ENCODE peak calls at places on chromosomes 2 and 18, in eight cellular contexts. One of them, this sample, is unnamed.
A peak's percentile ranks its signal among the peaks of the same experiment; 100 is the strongest.

GRCh38 chr2:196334710-196335109 is 163.3 kb upstream of the STK17B start:
- DNase-seq in ascending aorta: no peak
- DNase-seq in ovary: no peak
- DNase-seq in stomach: no peak
- DNase-seq in heart right ventricle: no peak
- DNase-seq in uterus: no peak
- DNase-seq in left ventricle myocardium inferior: no peak
- DNase-seq in tibial nerve: no peak
- DNase-seq in this sample: no peak

GRCh38 chr2:158459161-158460003 is 2.6 kb downstream of the PKP4 start:
- DNase-seq in heart right ventricle: no peak
- DNase-seq in left ventricle myocardium inferior: no peak
- DNase-seq in stomach: no peak
- DNase-seq in uterus: no peak
- DNase-seq in ascending aorta: no peak
- DNase-seq in ovary: no peak
- DNase-seq in tibial nerve: no peak
- DNase-seq in this sample: no peak

GRCh38 chr2:174176898-174177297 is 71.4 kb downstream of the OLA1 start:
- DNase-seq in ascending aorta: no peak
- DNase-seq in stomach: no peak
- DNase-seq in heart right ventricle: no peak
- DNase-seq in ovary: no peak
- DNase-seq in left ventricle myocardium inferior: no peak
- DNase-seq in tibial nerve: no peak
- DNase-seq in uterus: no peak
- DNase-seq in this sample: no peak

GRCh38 chr2:61044596-61044995 is 21.1 kb upstream of the SANBR start:
- DNase-seq in uterus: no peak
- DNase-seq in ovary: no peak
- DNase-seq in heart right ventricle: peak; percentile 48
- DNase-seq in left ventricle myocardium inferior: no peak
- DNase-seq in stomach: no peak
- DNase-seq in ascending aorta: no peak
- DNase-seq in tibial nerve: no peak
- DNase-seq in this sample: no peak

GRCh38 chr2:232328516-232329460 is 49.8 kb upstream of the ALPP start:
- DNase-seq in stomach: no peak
- DNase-seq in ovary: no peak
- DNase-seq in uterus: no peak
- DNase-seq in heart right ventricle: no peak
- DNase-seq in left ventricle myocardium inferior: peak; percentile 1
- DNase-seq in ascending aorta: no peak
- DNase-seq in tibial nerve: no peak
- DNase-seq in this sample: no peak

GRCh38 chr2:69248232-69248631 is 138.8 kb downstream of the GFPT1 start:
- DNase-seq in uterus: no peak
- DNase-seq in ascending aorta: no peak
- DNase-seq in stomach: no peak
- DNase-seq in heart right ventricle: no peak
- DNase-seq in ovary: no peak
- DNase-seq in left ventricle myocardium inferior: no peak
- DNase-seq in tibial nerve: no peak
- DNase-seq in this sample: no peak

GRCh38 chr2:105432749-105433148 is 33.9 kb upstream of the FHL2 start:
- DNase-seq in heart right ventricle: no peak
- DNase-seq in stomach: peak; percentile 50
- DNase-seq in ascending aorta: no peak
- DNase-seq in ovary: no peak
- DNase-seq in tibial nerve: peak; percentile 46
- DNase-seq in left ventricle myocardium inferior: no peak
- DNase-seq in uterus: no peak
- DNase-seq in this sample: no peak

GRCh38 chr2:226609361-226609760 is 190.3 kb downstream of the IRS1 start:
- DNase-seq in ascending aorta: no peak
- DNase-seq in left ventricle myocardium inferior: no peak
- DNase-seq in stomach: no peak
- DNase-seq in heart right ventricle: no peak
- DNase-seq in tibial nerve: no peak
- DNase-seq in ovary: no peak
- DNase-seq in uterus: no peak
- DNase-seq in this sample: no peak

GRCh38 chr2:177195194-177195593 is 17.4 kb upstream of the HNRNPA3 start:
- DNase-seq in ovary: no peak
- DNase-seq in heart right ventricle: no peak
- DNase-seq in stomach: no peak
- DNase-seq in tibial nerve: no peak
- DNase-seq in ascending aorta: no peak
- DNase-seq in left ventricle myocardium inferior: no peak
- DNase-seq in uterus: no peak
- DNase-seq in this sample: no peak

GRCh38 chr2:157845081-157845480 is 31.0 kb downstream of the ACVR1 start:
- DNase-seq in stomach: no peak
- DNase-seq in tibial nerve: no peak
- DNase-seq in uterus: no peak
- DNase-seq in left ventricle myocardium inferior: no peak
- DNase-seq in ovary: no peak
- DNase-seq in ascending aorta: no peak
- DNase-seq in heart right ventricle: no peak
- DNase-seq in this sample: no peak

GRCh38 chr2:8573234-8573941 is 108.5 kb upstream of the ID2 start:
- DNase-seq in tibial nerve: no peak
- DNase-seq in stomach: peak; percentile 22
- DNase-seq in ovary: no peak
- DNase-seq in heart right ventricle: no peak
- DNase-seq in ascending aorta: peak; percentile 61
- DNase-seq in left ventricle myocardium inferior: no peak
- DNase-seq in uterus: no peak
- DNase-seq in this sample: no peak

GRCh38 chr2:96273763-96274162 is 7.7 kb downstream of the CIAO1 start:
- DNase-seq in left ventricle myocardium inferior: no peak
- DNase-seq in stomach: no peak
- DNase-seq in heart right ventricle: no peak
- DNase-seq in tibial nerve: no peak
- DNase-seq in ovary: no peak
- DNase-seq in uterus: no peak
- DNase-seq in ascending aorta: no peak
- DNase-seq in this sample: no peak

GRCh38 chr2:106095478-106096392 is 98.4 kb downstream of the UXS1 start:
- DNase-seq in stomach: no peak
- DNase-seq in uterus: no peak
- DNase-seq in heart right ventricle: no peak
- DNase-seq in tibial nerve: no peak
- DNase-seq in ascending aorta: no peak
- DNase-seq in left ventricle myocardium inferior: no peak
- DNase-seq in ovary: no peak
- DNase-seq in this sample: peak; percentile 54

GRCh38 chr18:48667276-48668254 is 128.7 kb downstream of the CTIF start:
- DNase-seq in stomach: no peak
- DNase-seq in ovary: peak; percentile 17
- DNase-seq in uterus: no peak
- DNase-seq in tibial nerve: no peak
- DNase-seq in ascending aorta: peak; percentile 57
- DNase-seq in heart right ventricle: no peak
- DNase-seq in left ventricle myocardium inferior: no peak
- DNase-seq in this sample: no peak

GRCh38 chr18:48669180-48669675 is 130.4 kb downstream of the CTIF start:
- DNase-seq in tibial nerve: no peak
- DNase-seq in left ventricle myocardium inferior: no peak
- DNase-seq in ascending aorta: no peak
- DNase-seq in stomach: no peak
- DNase-seq in uterus: no peak
- DNase-seq in ovary: no peak
- DNase-seq in heart right ventricle: no peak
- DNase-seq in this sample: no peak

GRCh38 chr18:48669991-48670750 is 131.3 kb downstream of the CTIF start:
- DNase-seq in heart right ventricle: no peak
- DNase-seq in tibial nerve: no peak
- DNase-seq in ovary: peak; percentile 8
- DNase-seq in left ventricle myocardium inferior: no peak
- DNase-seq in stomach: no peak
- DNase-seq in ascending aorta: no peak
- DNase-seq in uterus: no peak
- DNase-seq in this sample: no peak

GRCh38 chr18:48666613-48667012 is 127.8 kb downstream of the CTIF start:
- DNase-seq in ovary: peak; percentile 4
- DNase-seq in stomach: no peak
- DNase-seq in left ventricle myocardium inferior: no peak
- DNase-seq in heart right ventricle: no peak
- DNase-seq in uterus: no peak
- DNase-seq in tibial nerve: no peak
- DNase-seq in ascending aorta: no peak
- DNase-seq in this sample: no peak

GRCh38 chr18:48668466-48669179 is 129.8 kb downstream of the CTIF start:
- DNase-seq in heart right ventricle: no peak
- DNase-seq in uterus: no peak
- DNase-seq in tibial nerve: no peak
- DNase-seq in left ventricle myocardium inferior: no peak
- DNase-seq in stomach: no peak
- DNase-seq in ascending aorta: no peak
- DNase-seq in ovary: peak; percentile 7
- DNase-seq in this sample: no peak
- TF ChIP-seq CTCF in heart right ventricle: peak; percentile 5
- TF ChIP-seq CTCF in uterus: no peak
- TF ChIP-seq CTCF in tibial nerve: no peak
- TF ChIP-seq CTCF in left ventricle myocardium inferior: peak; percentile 9
- TF ChIP-seq CTCF in stomach: no peak
- TF ChIP-seq CTCF in ascending aorta: no peak
- TF ChIP-seq CTCF in ovary: no peak
- TF ChIP-seq CTCF in this sample: no peak

GRCh38 chr2:239870276-239870675 is 154.9 kb downstream of the NDUFA10 start:
- DNase-seq in left ventricle myocardium inferior: no peak
- DNase-seq in ascending aorta: no peak
- DNase-seq in tibial nerve: no peak
- DNase-seq in stomach: no peak
- DNase-seq in uterus: no peak
- DNase-seq in ovary: no peak
- DNase-seq in heart right ventricle: no peak
- DNase-seq in this sample: no peak
- H3K4me1 ChIP-seq in left ventricle myocardium inferior: no peaks in the 10 kb centered on the region
- H3K4me1 ChIP-seq in ascending aorta: no peaks in the 10 kb centered on the region
- H3K4me1 ChIP-seq in tibial nerve: no peaks in the 10 kb centered on the region
- H3K4me1 ChIP-seq in stomach: no peaks in the 10 kb centered on the region
- H3K4me1 ChIP-seq in uterus: no peaks in the 10 kb centered on the region
- H3K4me1 ChIP-seq in ovary: no peaks in the 10 kb centered on the region
- H3K4me1 ChIP-seq in heart right ventricle: no peaks in the 10 kb centered on the region
- H3K4me1 ChIP-seq in this sample: no peaks in the 10 kb centered on the region

GRCh38 chr2:26429779-26430654 is 28.3 kb downstream of the DRC1 start:
- DNase-seq in ovary: no peak
- DNase-seq in ascending aorta: no peak
- DNase-seq in stomach: no peak
- DNase-seq in left ventricle myocardium inferior: peak; percentile 50
- DNase-seq in tibial nerve: no peak
- DNase-seq in heart right ventricle: peak; percentile 64
- DNase-seq in uterus: no peak
- DNase-seq in this sample: no peak

GRCh38 chr2:26421961-26422360 is 20.2 kb downstream of the DRC1 start:
- DNase-seq in stomach: no peak
- DNase-seq in uterus: no peak
- DNase-seq in ovary: no peak
- DNase-seq in heart right ventricle: no peak
- DNase-seq in tibial nerve: no peak
- DNase-seq in ascending aorta: no peak
- DNase-seq in left ventricle myocardium inferior: no peak
- DNase-seq in this sample: no peak

GRCh38 chr2:26422947-26423629 is 21.4 kb downstream of the DRC1 start:
- DNase-seq in stomach: no peak
- DNase-seq in tibial nerve: no peak
- DNase-seq in ovary: no peak
- DNase-seq in uterus: no peak
- DNase-seq in ascending aorta: no peak
- DNase-seq in left ventricle myocardium inferior: no peak
- DNase-seq in heart right ventricle: no peak
- DNase-seq in this sample: no peak

GRCh38 chr2:26423750-26424149 is 22.0 kb downstream of the DRC1 start:
- DNase-seq in ascending aorta: no peak
- DNase-seq in heart right ventricle: no peak
- DNase-seq in tibial nerve: no peak
- DNase-seq in ovary: no peak
- DNase-seq in left ventricle myocardium inferior: no peak
- DNase-seq in uterus: no peak
- DNase-seq in stomach: no peak
- DNase-seq in this sample: no peak

GRCh38 chr2:26424211-26424610 is 22.5 kb downstream of the DRC1 start:
- DNase-seq in uterus: no peak
- DNase-seq in ascending aorta: no peak
- DNase-seq in ovary: no peak
- DNase-seq in left ventricle myocardium inferior: no peak
- DNase-seq in tibial nerve: no peak
- DNase-seq in stomach: no peak
- DNase-seq in heart right ventricle: no peak
- DNase-seq in this sample: no peak
- H3K4me3 ChIP-seq in uterus: no peak overlapping the region
- H3K4me3 ChIP-seq in ascending aorta: no peak overlapping the region
- H3K4me3 ChIP-seq in ovary: no peak overlapping the region
- H3K4me3 ChIP-seq in left ventricle myocardium inferior: no peak overlapping the region
- H3K4me3 ChIP-seq in tibial nerve: no peak overlapping the region
- H3K4me3 ChIP-seq in stomach: no peak overlapping the region
- H3K4me3 ChIP-seq in heart right ventricle: no peak overlapping the region
- H3K4me3 ChIP-seq in this sample: no peak overlapping the region

GRCh38 chr2:15582645-15583340 is 8.9 kb upstream of the DDX1 start:
- DNase-seq in tibial nerve: no peak
- DNase-seq in heart right ventricle: no peak
- DNase-seq in stomach: no peak
- DNase-seq in left ventricle myocardium inferior: no peak
- DNase-seq in uterus: no peak
- DNase-seq in ovary: no peak
- DNase-seq in ascending aorta: no peak
- DNase-seq in this sample: no peak

GRCh38 chr2:15580451-15580850 is 11.2 kb upstream of the DDX1 start:
- DNase-seq in ovary: no peak
- DNase-seq in heart right ventricle: no peak
- DNase-seq in left ventricle myocardium inferior: no peak
- DNase-seq in stomach: no peak
- DNase-seq in ascending aorta: no peak
- DNase-seq in uterus: no peak
- DNase-seq in tibial nerve: no peak
- DNase-seq in this sample: no peak

GRCh38 chr2:15577071-15577706 is 14.5 kb upstream of the DDX1 start:
- DNase-seq in tibial nerve: peak; percentile 95
- DNase-seq in left ventricle myocardium inferior: peak; percentile 73
- DNase-seq in ovary: peak; percentile 88
- DNase-seq in stomach: peak; percentile 93
- DNase-seq in heart right ventricle: peak; percentile 86
- DNase-seq in ascending aorta: peak; percentile 89
- DNase-seq in uterus: peak; percentile 74
- DNase-seq in this sample: peak; percentile 91

GRCh38 chr2:15582153-15582552 is 9.5 kb upstream of the DDX1 start:
- DNase-seq in heart right ventricle: no peak
- DNase-seq in stomach: no peak
- DNase-seq in ascending aorta: no peak
- DNase-seq in left ventricle myocardium inferior: no peak
- DNase-seq in ovary: no peak
- DNase-seq in uterus: no peak
- DNase-seq in tibial nerve: no peak
- DNase-seq in this sample: no peak

DNA sequence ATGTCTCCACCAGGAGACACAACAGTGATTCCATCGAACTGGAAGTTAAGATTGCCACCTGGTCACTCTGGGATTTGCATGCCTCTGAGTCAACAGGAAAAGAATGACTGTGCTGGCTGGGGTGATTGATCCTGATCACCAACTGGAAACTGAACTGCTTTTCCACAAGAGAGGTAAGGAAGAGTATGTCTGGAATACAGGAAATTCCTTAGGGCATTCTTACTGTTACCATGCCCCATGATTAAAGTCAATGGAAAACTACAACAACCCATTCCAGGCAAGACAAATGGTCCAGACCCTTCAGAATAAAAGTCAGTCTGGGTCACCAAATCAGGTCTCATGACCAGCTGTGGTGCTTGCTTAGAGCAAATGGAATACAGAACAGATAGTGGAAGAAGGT is 12.0 kb upstream of the DDX1 start:
- DNase-seq in ascending aorta: no peak
- DNase-seq in uterus: no peak
- DNase-seq in tibial nerve: no peak
- DNase-seq in ovary: no peak
- DNase-seq in stomach: no peak
- DNase-seq in heart right ventricle: no peak
- DNase-seq in left ventricle myocardium inferior: no peak
- DNase-seq in this sample: no peak
- TF ChIP-seq CTCF in ascending aorta: no peak
- TF ChIP-seq CTCF in uterus: no peak
- TF ChIP-seq CTCF in tibial nerve: no peak
- TF ChIP-seq CTCF in ovary: no peak
- TF ChIP-seq CTCF in stomach: no peak
- TF ChIP-seq CTCF in heart right ventricle: no peak
- TF ChIP-seq CTCF in left ventricle myocardium inferior: no peak
- TF ChIP-seq CTCF in this sample: no peak

This sample was measured in transverse colon.